ENCODE peak calls at places on chromosomes 6 and 20, in nine cellular contexts. Y is amniotic stem cell, L is HFF-Myc, X is astrocyte of the spinal cord, U is testis, C is GM23338, J is left kidney, S is ACHN, E is HCEC 1CT. A is an unnamed sample.

GRCh38 chr20:42441862-42442196 is 747.9 kb downstream of the PTPRT start:
- DNase-seq in S (no peak), U (no peak), C (no peak), X (no peak), J (peak; percentile 45), E (no peak), Y (no peak), L (no peak), A (no peak)

GRCh38 chr6:26025047-26025893 is 62.0 kb upstream of the HFE start:
- DNase-seq in E (peak; percentile 86), X (peak; percentile 71), Y (peak; percentile 30), U (no peak), L (no peak), J (no peak), C (no peak), S (peak; percentile 76), A (peak; percentile 87)

GRCh38 chr20:43843096-43843964 is 71.3 kb upstream of the TOX2 start:
- DNase-seq in C (no peak), U (no peak), L (peak; percentile 37), X (peak; percentile 81), E (peak; percentile 95), S (peak; percentile 5), J (no peak), Y (peak; percentile 60), A (peak; percentile 79)

GRCh38 chr6:138184230-138184629 is 22.5 kb downstream of the ARFGEF3 start:
- DNase-seq in C (no peak), U (no peak), L (no peak), X (no peak), J (no peak), S (no peak), Y (no peak), E (no peak), A (no peak)

GRCh38 chr6:138569554-138569953 is 70.3 kb upstream of the NHSL1 start:
- DNase-seq in X (no peak), C (no peak), J (no peak), L (no peak), E (no peak), S (no peak), U (no peak), Y (no peak), A (no peak)

GRCh38 chr20:57251344-57251743 is 15.1 kb downstream of the BMP7 start:
- DNase-seq in C (peak; percentile 32), Y (no peak), U (no peak), S (no peak), L (no peak), E (no peak), J (no peak), X (no peak), A (peak; percentile 6)

GRCh38 chr6:148874698-148875293 is 128.0 kb downstream of the UST start:
- DNase-seq in U (no peak), X (peak; percentile 80), C (no peak), L (no peak), S (no peak), E (no peak), J (peak; percentile 21), Y (no peak), A (peak; percentile 63)

GRCh38 chr20:60056345-60057122 is 98.3 kb downstream of the CDH26 start:
- DNase-seq in E (no peak), U (no peak), X (no peak), L (no peak), C (no peak), J (no peak), Y (no peak), S (no peak), A (no peak)

GRCh38 chr6:33977606-33978438 is 168.1 kb downstream of the GRM4 start:
- DNase-seq in X (no peak), U (no peak), J (no peak), S (no peak), C (no peak), L (no peak), Y (no peak), E (no peak), A (no peak)

GRCh38 chr6:53119772-53120409 is 28.8 kb downstream of the GCM1 start:
- DNase-seq in J (no peak), L (peak; percentile 44), U (no peak), E (peak; percentile 71), Y (no peak), C (peak; percentile 64), X (peak; percentile 42), S (peak; percentile 12), A (peak; percentile 55)

GRCh38 chr20:36847710-36848040 is 28.3 kb upstream of the TLDC2 start:
- DNase-seq in X (no peak), E (peak; percentile 58), C (no peak), J (no peak), L (no peak), S (no peak), U (no peak), Y (no peak), A (no peak)

GRCh38 chr6:45548657-45549515 is 171.2 kb upstream of the SUPT3H start:
- DNase-seq in U (no peak), L (no peak), X (no peak), C (no peak), E (no peak), S (no peak), Y (no peak), J (no peak), A (no peak)

GRCh38 chr6:52077180-52077884 is 10.1 kb downstream of the PKHD1 start:
- DNase-seq in L (no peak), X (no peak), C (peak; percentile 75), U (no peak), E (no peak), S (peak; percentile 86), J (no peak), Y (no peak), A (no peak)

GRCh38 chr20:63064745-63065711 is 58.3 kb upstream of the BHLHE23 start:
- DNase-seq in U (no peak), L (no peak), X (no peak), C (no peak), S (no peak), E (no peak), J (no peak), Y (no peak), A (no peak)

GRCh38 chr20:32155017-32155965 is 45.8 kb downstream of the TM9SF4 start:
- DNase-seq in Y (peak; percentile 13), E (peak; percentile 78), U (peak; percentile 71), J (peak; percentile 89), C (peak; percentile 88), X (peak; percentile 63), L (peak; percentile 38), S (peak; percentile 84), A (peak; percentile 80)